ENCODE peak calls at places on chromosomes 1 and 21, in eight cellular contexts. I, F, S, N, H, Y, D and U are unnamed samples. For H3K27me3, H3K9me3 and H3K4me1, the result is how much of the 10 kb centered on the place peaks cover.

GRCh38 chr1:235990376-235990795 is 74.5 kb downstream of the NID1 start:
- DNase-seq in H (no peak), N (peak), S (peak), D (no peak), I (no peak), Y (no peak), F (no peak), U (no peak)

GRCh38 chr1:24850353-24850905 is 79.6 kb downstream of the RUNX3 start:
- DNase-seq in F (no peak), D (no peak), H (no peak), I (no peak), N (peak), Y (no peak), S (peak), U (no peak)

GRCh38 chr1:26190373-26190987 is at the start of gene CATSPER4:
- DNase-seq in F (no peak), N (no peak), Y (peak), S (peak), I (no peak), H (peak), D (no peak), U (no peak)

GRCh38 chr1:227417622-227418245 is 99.4 kb upstream of the CDC42BPA start:
- DNase-seq in S (peak), Y (no peak), F (no peak), I (no peak), N (peak), D (no peak), H (no peak), U (no peak)

GRCh38 chr1:77031101-77031662 is 163.9 kb downstream of the ST6GALNAC5 start:
- DNase-seq in D (no peak), Y (no peak), I (no peak), N (peak), H (no peak), F (no peak), S (peak), U (no peak)

GRCh38 chr1:27884182-27884954 is 12.0 kb downstream of the THEMIS2 start:
- DNase-seq in S (no peak), F (peak), H (no peak), N (no peak), Y (no peak), I (no peak), D (no peak), U (no peak)

GRCh38 chr1:25026757-25027450 is 96.8 kb upstream of the RUNX3 start:
- DNase-seq in Y (no peak), N (no peak), S (no peak), I (no peak), D (no peak), H (no peak), F (no peak), U (no peak)

GRCh38 chr1:1419812-1420653 is 1.0 kb downstream of the ANKRD65 start:
- DNase-seq in N (no peak), H (no peak), Y (no peak), I (no peak), S (peak), D (no peak), F (peak), U (no peak)

GRCh38 chr1:167068761-167069160 is 21.4 kb downstream of the GPA33 start:
- DNase-seq in N (no peak), S (no peak), I (no peak), D (no peak), Y (no peak), H (no peak), F (no peak), U (no peak)

GRCh38 chr1:159853417-159853816 is 9.0 kb downstream of the VSIG8 start:
- DNase-seq in H (no peak), Y (no peak), N (no peak), F (no peak), S (peak), D (no peak), I (no peak), U (no peak)

GRCh38 chr21:29295066-29295650 is 3.6 kb upstream of the BACH1 start:
- DNase-seq in D (no peak), S (no peak), I (peak), F (no peak), Y (peak), N (no peak), H (no peak), U (peak)

GRCh38 chr21:40049031-40049958 is 182.1 kb downstream of the PCP4 start:
- DNase-seq in H (no peak), D (no peak), Y (no peak), S (no peak), N (no peak), I (peak), F (no peak), U (no peak)

GRCh38 chr1:248926401-248927182 is 20.6 kb downstream of the PGBD2 start:
- DNase-seq in D (no peak), I (no peak), N (peak), Y (no peak), F (no peak), S (peak), H (no peak), U (no peak)

GRCh38 chr1:55063562-55063942 is 24.2 kb downstream of the PCSK9 start:
- DNase-seq in H (no peak), F (peak), I (no peak), S (no peak), D (no peak), Y (no peak), N (no peak), U (no peak)

GRCh38 chr1:155170806-155171205 is 2.3 kb downstream of the KRTCAP2 start:
- DNase-seq in S (no peak), Y (no peak), F (no peak), H (no peak), N (no peak), D (no peak), I (no peak), U (no peak)

GRCh38 chr1:4178501-4178900 is 278.4 kb upstream of the C1orf174 start:
- DNase-seq in F (no peak), Y (no peak), I (no peak), D (no peak), S (no peak), N (no peak), H (no peak), U (no peak)

GRCh38 chr21:32303385-32303784 is 4.7 kb downstream of the MRAP start:
- DNase-seq in Y (no peak), H (no peak), D (no peak), I (no peak), N (no peak), S (no peak), F (no peak), U (no peak)

GRCh38 chr1:188062456-188062855 is 1233.7 kb downstream of the PLA2G4A start:
- DNase-seq in I (no peak), N (peak), F (no peak), S (no peak), H (no peak), D (no peak), Y (no peak), U (no peak)

GRCh38 chr1:109787845-109788605 is 24.3 kb upstream of the EPS8L3 start:
- DNase-seq in I (peak), H (no peak), F (peak), N (no peak), Y (no peak), S (no peak), D (no peak), U (peak)

GRCh38 chr1:85865183-85865582 is 156.9 kb upstream of the ZNHIT6 start:
- DNase-seq in Y (no peak), I (no peak), N (peak), S (peak), F (no peak), H (no peak), D (no peak), U (no peak)

GRCh38 chr1:19682257-19682656 is 17.6 kb downstream of the HTR6 start:
- DNase-seq in S (peak), F (no peak), Y (no peak), I (no peak), H (no peak), D (no peak), N (peak), U (no peak)

GRCh38 chr1:114597949-114598348 is 16.5 kb upstream of the BCAS2 start:
- DNase-seq in I (no peak), F (no peak), Y (no peak), N (peak), S (peak), D (no peak), H (no peak), U (no peak)

GRCh38 chr1:147496571-147496970 is 44.7 kb upstream of the BCL9 start:
- DNase-seq in N (peak), H (no peak), S (peak), F (no peak), D (peak), Y (no peak), I (peak), U (no peak)

GRCh38 chr1:89883030-89883379 is 62.2 kb downstream of the LRRC8D start:
- DNase-seq in F (no peak), N (no peak), D (no peak), Y (no peak), S (no peak), H (no peak), I (no peak), U (no peak)

GRCh38 chr21:43355925-43356289 is 71.0 kb downstream of the SIK1 start:
- DNase-seq in H (no peak), S (no peak), Y (no peak), I (no peak), D (no peak), N (no peak), F (no peak), U (no peak)

GRCh38 chr1:19484338-19484792 is 974 bp downstream of the CAPZB start:
- DNase-seq in S (peak), I (no peak), N (no peak), D (no peak), F (peak), H (no peak), Y (no peak), U (no peak)

GRCh38 chr1:216221260-216221700 is 202.0 kb downstream of the USH2A start:
- DNase-seq in S (peak), N (peak), I (peak), Y (no peak), H (peak), D (no peak), F (no peak), U (no peak)

GRCh38 chr1:226832613-226833012 is 37.8 kb upstream of the PSEN2 start:
- DNase-seq in N (no peak), H (no peak), I (no peak), D (no peak), Y (no peak), F (no peak), S (no peak), U (no peak)

DNA sequence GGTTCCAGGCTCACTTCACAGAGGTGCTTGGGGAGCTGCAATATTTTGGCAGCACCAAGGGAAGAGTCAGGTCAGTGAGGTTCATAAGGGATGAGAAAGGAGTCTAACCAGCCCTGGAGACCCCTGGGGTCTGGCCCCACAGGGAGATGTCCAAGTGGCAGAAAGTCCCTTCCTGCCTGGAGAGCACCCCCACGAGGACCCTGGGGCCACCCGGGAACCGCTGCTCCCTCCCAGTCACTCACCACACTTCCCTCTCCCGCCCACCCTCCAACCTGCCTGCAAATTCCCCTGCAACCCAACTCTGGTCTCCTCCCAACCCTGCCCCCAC is 6.5 kb upstream of the ITGB2 start:
- DNase-seq in N (no peak), D (no peak), F (no peak), I (no peak), Y (no peak), S (no peak), H (no peak), U (no peak)
- H3K27me3 ChIP-seq in N (under half), D (under half), F (under half), I (half or more), Y (under half), S (under half), H (half or more), U (under half)

GRCh38 chr21:25508364-25508763 is 98.9 kb downstream of the MRPL39 start:
- DNase-seq in I (no peak), S (no peak), D (no peak), N (no peak), Y (no peak), F (no peak), H (no peak), U (no peak)

GRCh38 chr21:25509862-25510261 is 97.4 kb downstream of the MRPL39 start:
- DNase-seq in I (no peak), H (no peak), D (no peak), Y (no peak), N (no peak), S (no peak), F (no peak), U (no peak)

GRCh38 chr21:25506268-25506667 is 101.0 kb downstream of the MRPL39 start:
- DNase-seq in D (no peak), I (no peak), N (no peak), Y (no peak), H (no peak), F (no peak), S (no peak), U (no peak)

GRCh38 chr21:25506887-25507286 is 100.4 kb downstream of the MRPL39 start:
- DNase-seq in D (no peak), Y (no peak), F (no peak), N (peak), S (peak), H (no peak), I (no peak), U (no peak)

GRCh38 chr21:25507522-25507921 is 99.8 kb downstream of the MRPL39 start:
- DNase-seq in N (no peak), S (peak), Y (no peak), F (no peak), H (no peak), D (no peak), I (no peak), U (no peak)
- H3K9me3 ChIP-seq in N (under half), S (under half), Y (under half), F (under half), H (under half), D (under half), I (under half), U (under half)

GRCh38 chr1:17194133-17194475 is 10.8 kb upstream of the PADI1 start:
- DNase-seq in I (no peak), Y (no peak), N (no peak), F (no peak), H (no peak), D (no peak), S (no peak), U (no peak)
- H3K4me1 ChIP-seq in I (under half), Y (under half), N (under half), F (under half), H (under half), D (under half), S (under half), U (under half)

GRCh38 chr1:173481195-173481772 is 4.1 kb downstream of the PRDX6 start:
- DNase-seq in Y (no peak), F (no peak), H (no peak), D (peak), I (no peak), S (no peak), N (no peak), U (no peak)
- H3K27me3 ChIP-seq in Y (under half), F (under half), H (under half), D (under half), I (under half), S (under half), N (under half), U (under half)